ENCODE peak calls at places on chromosome 6, in ten cellular contexts. G is cardiac fibroblast; A is stimulated activated CD8-positive, alpha-beta memory T cell treated with anti-CD3 and anti-CD28 coated beads, Interleukin-4, amount 100 ng/mL, for 1 hour; L is GM13977; N is Calu3; S is H4; I is activated CD8-positive, alpha-beta T cell treated with anti-CD3 and anti-CD28 coated beads for 36 hours; X is A549; R is HT-29; Z is iPS DF 19.7. Q is an unnamed sample.

GRCh38 chr6:25263602-25264001 is 15.6 kb upstream of the CARMIL1 start:
- DNase-seq in G (no peak), A (no peak), L (no peak), N (no peak), S (no peak), I (no peak), X (peak), R (no peak), Z (no peak), Q (no peak)

GRCh38 chr6:93789532-93789931 is 370.2 kb upstream of the EPHA7 start:
- DNase-seq in G (no peak), A (no peak), L (no peak), N (no peak), S (no peak), I (no peak), X (no peak), R (no peak), Z (no peak), Q (no peak)

GRCh38 chr6:146670161-146670560 is 71.4 kb downstream of the ADGB start:
- DNase-seq in G (no peak), A (no peak), L (no peak), N (no peak), S (no peak), I (no peak), X (no peak), R (no peak), Z (no peak), Q (no peak)

GRCh38 chr6:100166991-100167390 is 173.0 kb upstream of the MCHR2 start:
- DNase-seq in G (no peak), A (no peak), L (no peak), N (no peak), S (no peak), I (no peak), X (no peak), R (no peak), Z (no peak), Q (no peak)

GRCh38 chr6:2441881-2442475 is 196.6 kb upstream of the GMDS start:
- DNase-seq in G (no peak), A (no peak), L (no peak), N (no peak), S (no peak), I (no peak), X (no peak), R (peak), Z (no peak), Q (no peak)

GRCh38 chr6:9851541-9852380 is 563.1 kb downstream of the TFAP2A start:
- DNase-seq in G (peak), A (no peak), L (no peak), N (peak), S (peak), I (no peak), X (peak), R (peak), Z (peak), Q (no peak)

GRCh38 chr6:63097222-63097621 is 114.0 kb upstream of the FKBP1C start:
- DNase-seq in G (no peak), A (no peak), L (peak), N (no peak), S (no peak), I (no peak), X (no peak), R (no peak), Z (no peak), Q (no peak)

GRCh38 chr6:31559958-31560696 is 12.0 kb upstream of the LTA start:
- DNase-seq in G (peak), A (no peak), L (peak), N (peak), S (no peak), I (peak), X (peak), R (no peak), Z (no peak), Q (peak)

GRCh38 chr6:160931378-160932343 is 59.9 kb upstream of the MAP3K4 start:
- DNase-seq in G (no peak), A (no peak), L (peak), N (no peak), S (no peak), I (no peak), X (no peak), R (no peak), Z (no peak), Q (no peak)

GRCh38 chr6:148999501-148999900 is 252.7 kb downstream of the UST start:
- DNase-seq in G (peak), A (no peak), L (no peak), N (no peak), S (no peak), I (no peak), X (peak), R (no peak), Z (no peak), Q (no peak)

GRCh38 chr6:105791569-105792318 is 294.4 kb upstream of the PRDM1 start:
- DNase-seq in G (no peak), A (no peak), L (no peak), N (no peak), S (no peak), I (no peak), X (no peak), R (no peak), Z (no peak), Q (no peak)

GRCh38 chr6:75842732-75843131 is 93.7 kb downstream of the MYO6 start:
- DNase-seq in G (peak), A (no peak), L (no peak), N (no peak), S (no peak), I (no peak), X (no peak), R (no peak), Z (no peak), Q (no peak)

GRCh38 chr6:72553531-72554202 is 68.2 kb upstream of the KCNQ5 start:
- DNase-seq in G (peak), A (no peak), L (no peak), N (peak), S (peak), I (peak), X (peak), R (no peak), Z (no peak), Q (no peak)

GRCh38 chr6:12709556-12709955 is 7.0 kb upstream of the PHACTR1 start:
- DNase-seq in G (no peak), A (no peak), L (no peak), N (no peak), S (no peak), I (no peak), X (no peak), R (no peak), Z (no peak), Q (no peak)

GRCh38 chr6:156336096-156336495 is 441.1 kb upstream of the ARID1B start:
- DNase-seq in G (no peak), A (no peak), L (no peak), N (no peak), S (no peak), I (no peak), X (peak), R (no peak), Z (peak), Q (no peak)

GRCh38 chr6:147017153-147017552 is 187.1 kb upstream of the STXBP5 start:
- DNase-seq in G (no peak), A (no peak), L (no peak), N (no peak), S (no peak), I (no peak), X (no peak), R (no peak), Z (no peak), Q (no peak)

GRCh38 chr6:161882196-161882595 is 608.3 kb upstream of the AGPAT4 start:
- DNase-seq in G (no peak), A (no peak), L (no peak), N (no peak), S (no peak), I (no peak), X (no peak), R (no peak), Z (no peak), Q (no peak)

GRCh38 chr6:112780498-112781096 is 433.5 kb downstream of the RFPL4B start:
- DNase-seq in G (peak), A (no peak), L (peak), N (peak), S (peak), I (peak), X (peak), R (peak), Z (no peak), Q (peak)

GRCh38 chr6:35381132-35381531 is 38.8 kb downstream of the PPARD start:
- DNase-seq in G (no peak), A (no peak), L (no peak), N (no peak), S (no peak), I (no peak), X (no peak), R (no peak), Z (no peak), Q (no peak)

GRCh38 chr6:121847806-121848522 is 412.5 kb downstream of the GJA1 start:
- DNase-seq in G (no peak), A (no peak), L (no peak), N (no peak), S (no peak), I (no peak), X (no peak), R (no peak), Z (no peak), Q (no peak)

GRCh38 chr6:14110001-14110818 is 7.4 kb upstream of the CD83 start:
- DNase-seq in G (no peak), A (no peak), L (no peak), N (no peak), S (no peak), I (peak), X (no peak), R (no peak), Z (no peak), Q (no peak)

GRCh38 chr6:4039348-4039747 is 39.6 kb downstream of the FAM217A start:
- DNase-seq in G (peak), A (no peak), L (no peak), N (no peak), S (no peak), I (no peak), X (no peak), R (no peak), Z (no peak), Q (no peak)

GRCh38 chr6:136304410-136304809 is 14.8 kb upstream of the BCLAF1 start:
- DNase-seq in G (no peak), A (no peak), L (no peak), N (no peak), S (no peak), I (no peak), X (no peak), R (no peak), Z (no peak), Q (no peak)

GRCh38 chr6:89273816-89274215 is 41.3 kb downstream of the GABRR2 start:
- DNase-seq in G (no peak), A (no peak), L (no peak), N (no peak), S (no peak), I (no peak), X (no peak), R (no peak), Z (no peak), Q (no peak)

GRCh38 chr6:85494551-85495337 is 44.9 kb downstream of the NT5E start:
- DNase-seq in G (no peak), A (no peak), L (no peak), N (no peak), S (no peak), I (no peak), X (no peak), R (no peak), Z (no peak), Q (no peak)

GRCh38 chr6:124131779-124132178 is 328.1 kb downstream of the NKAIN2 start:
- DNase-seq in G (no peak), A (no peak), L (no peak), N (peak), S (peak), I (no peak), X (no peak), R (no peak), Z (no peak), Q (no peak)

GRCh38 chr6:34680802-34681515 is 15.6 kb downstream of the ILRUN start:
- DNase-seq in G (no peak), A (no peak), L (peak), N (peak), S (no peak), I (no peak), X (peak), R (peak), Z (no peak), Q (no peak)

GRCh38 chr6:1917628-1918371 is 308.1 kb downstream of the FOXC1 start:
- DNase-seq in G (peak), A (no peak), L (no peak), N (peak), S (peak), I (peak), X (peak), R (peak), Z (peak), Q (no peak)

GRCh38 chr6:143863754-143864153 is 520 bp upstream of the ZC2HC1B start:
- DNase-seq in G (no peak), A (no peak), L (no peak), N (no peak), S (no peak), I (no peak), X (no peak), R (no peak), Z (no peak), Q (no peak)

GRCh38 chr6:45618259-45618658 is 240.5 kb upstream of the SUPT3H start:
- DNase-seq in G (no peak), A (no peak), L (no peak), N (no peak), S (no peak), I (no peak), X (no peak), R (no peak), Z (no peak), Q (no peak)

GRCh38 chr6:21634582-21634981 is 41.0 kb downstream of the SOX4 start:
- DNase-seq in G (peak), A (no peak), L (no peak), N (peak), S (peak), I (no peak), X (peak), R (no peak), Z (no peak), Q (no peak)

GRCh38 chr6:57173886-57174510 is 1.9 kb downstream of the BAG2 start:
- DNase-seq in G (peak), A (no peak), L (no peak), N (peak), S (peak), I (no peak), X (peak), R (peak), Z (no peak), Q (no peak)

GRCh38 chr6:132322398-132322797 is 78.9 kb downstream of the MOXD1 start:
- DNase-seq in G (peak), A (no peak), L (no peak), N (no peak), S (no peak), I (no peak), X (no peak), R (no peak), Z (no peak), Q (no peak)